ENCODE peak calls at places on chromosome 17, in eight cellular contexts. I, U, Z, M, Q, L, X and V are unnamed samples.

GRCh38 chr17:39231587-39232551 is 6.1 kb upstream of the STAC2 start:
- DNase-seq in M (no peak), Q (peak), Z (no peak), I (peak), U (peak), X (peak), L (no peak), V (peak)

GRCh38 chr17:6927290-6927844 is 68.5 kb upstream of the ALOX12 start:
- DNase-seq in U (no peak), Z (no peak), X (peak), L (no peak), M (no peak), Q (no peak), I (no peak), V (no peak)

GRCh38 chr17:41710472-41711090 is 1.6 kb upstream of the GAST start:
- DNase-seq in X (peak), Z (no peak), Q (no peak), M (no peak), I (peak), U (no peak), L (no peak), V (no peak)

GRCh38 chr17:12342609-12343248 is 322.1 kb downstream of the MAP2K4 start:
- DNase-seq in X (peak), Q (peak), L (no peak), I (peak), M (no peak), Z (no peak), U (peak), V (peak)

GRCh38 chr17:814371-814770 is 32.2 kb downstream of the MRM3 start:
- DNase-seq in I (no peak), L (no peak), Z (no peak), X (no peak), M (no peak), U (no peak), Q (no peak), V (no peak)

GRCh38 chr17:4997302-4998026 is at the start of the genes INCA1 and KIF1C:
- DNase-seq in I (peak), U (peak), X (peak), M (peak), L (peak), Z (peak), Q (peak), V (peak)

GRCh38 chr17:156946-157345 is 19.6 kb downstream of the SCGB1C2 start:
- DNase-seq in M (no peak), L (peak), Z (no peak), Q (no peak), X (no peak), U (no peak), I (no peak), V (no peak)

GRCh38 chr17:76250141-76250540 is 9.8 kb upstream of the RNF157 start:
- DNase-seq in U (no peak), X (no peak), L (no peak), Q (no peak), I (no peak), M (no peak), Z (no peak), V (no peak)

GRCh38 chr17:31593806-31594205 is 202.3 kb downstream of the RAB11FIP4 start:
- DNase-seq in Z (no peak), L (no peak), U (no peak), I (no peak), M (no peak), Q (no peak), X (peak), V (no peak)

GRCh38 chr17:82871056-82871775 is 31.4 kb upstream of the ZNF750 start:
- DNase-seq in I (no peak), L (peak), X (no peak), Z (no peak), M (no peak), Q (no peak), U (peak), V (no peak)
- TF ChIP-seq CTCF in I (no peak), L (no peak), X (no peak), Z (no peak), M (peak), Q (no peak), U (peak), V (no peak)

GRCh38 chr17:66351701-66352100 is 49.3 kb downstream of the PRKCA start:
- DNase-seq in X (no peak), Z (no peak), U (no peak), L (no peak), I (no peak), M (no peak), Q (no peak), V (no peak)
- TF ChIP-seq CTCF in X (no peak), Z (no peak), U (no peak), L (no peak), I (no peak), M (no peak), Q (no peak), V (no peak)

DNA sequence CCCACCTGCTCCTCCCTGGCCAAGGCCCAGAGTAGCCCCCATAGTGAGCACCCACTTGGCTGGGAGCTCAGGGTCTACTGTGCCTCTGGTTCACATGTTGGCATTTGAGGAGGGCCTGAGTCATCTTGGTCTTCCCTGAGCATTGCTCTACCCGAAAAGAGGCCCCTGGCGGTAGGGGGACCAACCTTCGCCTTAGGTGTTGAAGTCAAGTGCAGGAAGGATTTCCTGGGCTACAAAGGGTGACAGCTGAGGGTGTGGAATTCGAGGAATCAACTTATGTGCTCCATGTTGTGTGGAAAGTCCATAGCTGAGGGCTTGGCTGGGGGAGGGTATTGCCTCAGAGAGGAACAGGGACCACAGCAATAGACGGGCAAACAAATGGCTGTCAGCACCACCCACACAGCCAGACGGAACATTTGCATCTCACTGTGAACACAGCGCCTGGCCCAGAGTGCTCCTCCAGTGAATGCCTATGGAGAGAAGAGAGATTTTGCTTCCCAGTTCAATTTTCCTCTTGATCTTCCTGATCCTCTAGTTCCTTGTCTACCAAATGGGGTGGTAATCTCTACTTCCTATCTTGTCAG is 35.6 kb upstream of the NGFR start:
- DNase-seq in Q (no peak), M (no peak), L (no peak), Z (no peak), X (no peak), U (peak), I (no peak), V (no peak)
- TF ChIP-seq CTCF in Q (no peak), M (no peak), L (no peak), Z (no peak), X (no peak), U (peak), I (no peak), V (no peak)

GRCh38 chr17:77619851-77620250 is 338.7 kb upstream of the TNRC6C start:
- DNase-seq in Z (no peak), M (no peak), U (no peak), Q (no peak), L (no peak), I (peak), X (peak), V (no peak)
- TF ChIP-seq CTCF in Z (no peak), M (no peak), U (no peak), Q (no peak), L (no peak), I (no peak), X (no peak), V (no peak)